ENCODE peak calls at places on chromosomes 4 and X, in four cellular contexts. O, R, D and T are unnamed samples. For H3K27me3, the result is how much of the 10 kb centered on the place peaks cover.

GRCh38 chr4:85956296-85956955 is 403.4 kb downstream of the MAPK10 start:
- DNase-seq in D (no peak), R (no peak), O (no peak), T (no peak)

GRCh38 chr4:81404294-81404693 is 67.4 kb downstream of the RASGEF1B start:
- DNase-seq in R (no peak), O (no peak), D (no peak), T (no peak)

GRCh38 chr4:13539721-13540445 is 4.4 kb downstream of the NKX3-2 start:
- DNase-seq in O (no peak), D (no peak), R (no peak), T (no peak)

GRCh38 chr4:1171306-1172227 is 816 bp downstream of the SPON2 start:
- DNase-seq in R (no peak), D (peak), O (no peak), T (no peak)

GRCh38 chrX:140762061-140762460 is 52.5 kb downstream of the LINC00632 start:
- DNase-seq in R (peak), D (no peak), O (no peak), T (peak)

GRCh38 chr4:111027526-111027925 is 404.6 kb upstream of the PITX2 start:
- DNase-seq in R (no peak), O (no peak), D (no peak), T (no peak)

GRCh38 chr4:141731481-141731880 is 95.1 kb downstream of the IL15 start:
- DNase-seq in D (no peak), O (no peak), R (no peak), T (no peak)

GRCh38 chr4:155722816-155723499 is 35.9 kb upstream of the GUCY1B1 start:
- DNase-seq in D (no peak), O (no peak), R (no peak), T (no peak)

GRCh38 chrX:103503853-103504207 is 15.5 kb downstream of the RAB40A start:
- DNase-seq in O (no peak), D (no peak), R (no peak), T (no peak)

GRCh38 chrX:150483576-150483975 is 84.8 kb upstream of the MTM1 start:
- DNase-seq in O (no peak), R (no peak), D (no peak), T (no peak)

GRCh38 chr4:94957030-94957429 is 199.3 kb downstream of the BMPR1B start:
- DNase-seq in O (no peak), D (no peak), R (no peak), T (no peak)

GRCh38 chr4:78432896-78433295 is 118.7 kb upstream of the ANXA3 start:
- DNase-seq in D (no peak), O (no peak), R (no peak), T (no peak)

GRCh38 chr4:182801626-182802025 is 115.6 kb downstream of the DCTD start:
- DNase-seq in R (no peak), O (no peak), D (no peak), T (no peak)

DNA sequence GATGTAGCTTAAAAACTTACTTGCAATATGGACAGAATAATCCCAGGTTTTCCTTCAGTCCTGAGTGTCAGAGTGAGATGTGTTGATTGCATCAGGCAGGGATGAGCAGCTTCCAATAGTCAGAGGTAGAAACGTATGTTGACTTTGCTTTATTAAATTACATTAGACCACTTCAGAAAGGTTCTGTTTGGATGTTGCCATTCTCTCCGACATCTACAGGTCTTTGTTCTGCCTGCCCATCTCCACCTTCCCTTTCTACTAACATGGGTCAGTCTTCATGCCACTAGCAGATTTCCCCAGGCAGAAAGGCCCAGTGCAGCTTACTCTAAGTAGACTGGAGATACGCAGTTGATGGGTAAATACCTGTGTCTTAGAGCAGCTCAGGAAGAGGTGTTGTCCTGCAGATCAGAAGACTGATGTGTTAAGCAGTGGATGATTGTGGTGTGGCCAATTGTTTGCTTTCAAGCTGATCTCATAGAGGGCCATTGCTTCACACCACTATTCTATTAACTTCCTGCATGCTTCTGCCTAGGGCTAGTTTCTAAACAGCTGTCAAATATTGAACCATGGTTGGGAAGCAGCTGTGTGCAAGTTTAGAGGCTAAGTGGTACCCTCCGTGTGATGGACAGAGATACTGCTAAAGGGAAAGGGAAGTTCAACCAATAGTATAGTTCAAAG is 1.8 kb downstream of the FRMPD4 start:
- DNase-seq in O (no peak), D (no peak), R (no peak), T (no peak)
- H3K27me3 ChIP-seq in O (under half), D (under half), R (under half), T (under half)

GRCh38 chrX:72107841-72108590 is 23.7 kb downstream of the RTL5 start:
- DNase-seq in O (no peak), D (no peak), R (no peak), T (no peak)

GRCh38 chrX:72110051-72110926 is 21.4 kb downstream of the RTL5 start:
- DNase-seq in R (no peak), O (no peak), D (no peak), T (no peak)

GRCh38 chrX:72107320-72107719 is 24.4 kb downstream of the RTL5 start:
- DNase-seq in R (no peak), D (no peak), O (no peak), T (no peak)

GRCh38 chrX:72111011-72111708 is 20.6 kb downstream of the RTL5 start:
- DNase-seq in D (no peak), O (no peak), R (no peak), T (no peak)

DNA sequence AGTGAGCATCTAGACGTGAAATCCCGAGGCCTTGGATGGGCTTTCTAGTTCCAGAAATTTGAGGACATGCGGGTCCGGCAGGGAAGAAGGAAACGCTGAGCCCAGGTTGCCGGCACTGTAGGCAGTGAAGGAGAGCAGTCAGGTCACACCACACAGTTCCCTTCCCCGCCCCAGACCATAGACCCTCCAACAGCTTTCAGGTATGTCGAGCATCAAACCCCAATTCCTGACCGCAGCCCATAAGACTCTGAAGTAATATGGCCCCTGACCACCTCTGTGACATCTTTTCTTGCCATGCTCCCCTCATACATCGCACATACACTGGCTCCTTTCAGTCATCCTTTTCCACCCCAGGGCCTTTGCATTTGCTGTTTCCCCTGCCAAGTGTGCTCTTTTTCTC is 23.0 kb downstream of the RTL5 start:
- DNase-seq in R (no peak), D (no peak), O (no peak), T (no peak)
- H3K27ac ChIP-seq in R (no peak), D (no peak), O (no peak), T (no peak)

GRCh38 chrX:130093271-130093670 is 17.0 kb downstream of the ELF4 start:
- DNase-seq in D (no peak), R (no peak), O (no peak), T (no peak)
- H3K27me3 ChIP-seq in D (under half), R (under half), O (under half), T (under half)

GRCh38 chr4:70945452-70946055 is 43.4 kb downstream of the MOB1B start:
- DNase-seq in R (no peak), O (no peak), D (no peak), T (no peak)
- H3K27ac ChIP-seq in R (no peak), O (no peak), D (no peak), T (no peak)

GRCh38 chr4:41750158-41750623 is 1.7 kb upstream of the PHOX2B start:
- DNase-seq in O (no peak), R (no peak), D (no peak), T (no peak)

GRCh38 chr4:41748074-41748787 is at the start of gene PHOX2B:
- DNase-seq in O (no peak), D (no peak), R (no peak), T (no peak)

GRCh38 chr4:41747230-41748055 is 1.1 kb downstream of the PHOX2B start:
- DNase-seq in O (no peak), D (no peak), R (no peak), T (no peak)

GRCh38 chr4:41749650-41750049 is 1.1 kb upstream of the PHOX2B start:
- DNase-seq in O (no peak), D (no peak), R (no peak), T (no peak)

GRCh38 chr4:41748788-41749445 is 392 bp upstream of the PHOX2B start:
- DNase-seq in R (no peak), D (no peak), O (no peak), T (no peak)
- H3K27me3 ChIP-seq in R (half or more), D (under half), O (under half), T (under half)

GRCh38 chrX:45709381-45709780 is 508.7 kb upstream of the DIPK2B start:
- DNase-seq in O (no peak), R (no peak), D (no peak), T (no peak)
- H3K27ac ChIP-seq in O (no peak), R (no peak), D (no peak), T (no peak)

GRCh38 chr4:152229782-152230289 is 306.1 kb downstream of the FBXW7 start:
- DNase-seq in R (no peak), D (no peak), O (no peak), T (no peak)
- H3K27me3 ChIP-seq in R (under half), D (under half), O (under half), T (under half)

GRCh38 chrX:67582436-67582835 is 38.6 kb downstream of the AR start:
- DNase-seq in R (no peak), O (no peak), D (no peak), T (no peak)

GRCh38 chrX:67585401-67585800 is 41.6 kb downstream of the AR start:
- DNase-seq in D (no peak), R (no peak), O (no peak), T (no peak)

GRCh38 chrX:67583171-67583570 is 39.4 kb downstream of the AR start:
- DNase-seq in O (no peak), D (no peak), R (no peak), T (no peak)

GRCh38 chrX:67587946-67588624 is 44.3 kb downstream of the AR start:
- DNase-seq in O (no peak), D (no peak), R (no peak), T (no peak)
- H3K27ac ChIP-seq in O (peak), D (no peak), R (peak), T (no peak)